ENCODE peak calls at places on chromosomes 3 and 15, in five cellular contexts. One of them, this sample, is unnamed.

GRCh38 chr3:187769771-187770170 is 24.5 kb upstream of the BCL6 start:
- DNase-seq in uterus: no peak
- DNase-seq in heart left ventricle: no peak
- DNase-seq in prostate gland: no peak
- DNase-seq in AG04450: no peak
- DNase-seq in this sample: no peak

GRCh38 chr3:28980131-28980530 is 300.7 kb upstream of the RBMS3 start:
- DNase-seq in uterus: no peak
- DNase-seq in heart left ventricle: no peak
- DNase-seq in prostate gland: no peak
- DNase-seq in AG04450: no peak
- DNase-seq in this sample: peak; percentile 24

GRCh38 chr15:68335251-68335650 is 57.7 kb downstream of the FEM1B start:
- DNase-seq in uterus: no peak
- DNase-seq in heart left ventricle: peak; percentile 63
- DNase-seq in prostate gland: peak; percentile 35
- DNase-seq in AG04450: no peak
- DNase-seq in this sample: no peak

GRCh38 chr3:6262035-6262434 is 598.9 kb upstream of the GRM7 start:
- DNase-seq in uterus: no peak
- DNase-seq in heart left ventricle: no peak
- DNase-seq in prostate gland: no peak
- DNase-seq in AG04450: no peak
- DNase-seq in this sample: no peak

GRCh38 chr3:62241279-62241678 is 132.1 kb downstream of the FEZF2 start:
- DNase-seq in uterus: no peak
- DNase-seq in heart left ventricle: no peak
- DNase-seq in prostate gland: no peak
- DNase-seq in AG04450: no peak
- DNase-seq in this sample: no peak

GRCh38 chr3:196135693-196136639 is 54.1 kb upstream of the TFRC start:
- DNase-seq in uterus: no peak
- DNase-seq in heart left ventricle: peak; percentile 46
- DNase-seq in prostate gland: peak; percentile 72
- DNase-seq in AG04450: no peak
- DNase-seq in this sample: no peak

GRCh38 chr3:69671082-69671952 is 67.9 kb upstream of the MITF start:
- DNase-seq in uterus: peak; percentile 45
- DNase-seq in heart left ventricle: peak; percentile 29
- DNase-seq in prostate gland: peak; percentile 29
- DNase-seq in AG04450: no peak
- DNase-seq in this sample: no peak

GRCh38 chr3:188947983-188948657 is 223.7 kb upstream of the TPRG1 start:
- DNase-seq in uterus: peak; percentile 99
- DNase-seq in heart left ventricle: peak; percentile 97
- DNase-seq in prostate gland: peak; percentile 99
- DNase-seq in AG04450: no peak
- DNase-seq in this sample: peak; percentile 98

GRCh38 chr3:148727242-148727641 is 29.5 kb downstream of the AGTR1 start:
- DNase-seq in uterus: no peak
- DNase-seq in heart left ventricle: peak; percentile 13
- DNase-seq in prostate gland: no peak
- DNase-seq in AG04450: no peak
- DNase-seq in this sample: no peak
- TF ChIP-seq CTCF in uterus: no peak
- TF ChIP-seq CTCF in heart left ventricle: peak; percentile 25
- TF ChIP-seq CTCF in prostate gland: no peak
- TF ChIP-seq CTCF in AG04450: peak; percentile 26
- TF ChIP-seq CTCF in this sample: peak; percentile 72

DNA sequence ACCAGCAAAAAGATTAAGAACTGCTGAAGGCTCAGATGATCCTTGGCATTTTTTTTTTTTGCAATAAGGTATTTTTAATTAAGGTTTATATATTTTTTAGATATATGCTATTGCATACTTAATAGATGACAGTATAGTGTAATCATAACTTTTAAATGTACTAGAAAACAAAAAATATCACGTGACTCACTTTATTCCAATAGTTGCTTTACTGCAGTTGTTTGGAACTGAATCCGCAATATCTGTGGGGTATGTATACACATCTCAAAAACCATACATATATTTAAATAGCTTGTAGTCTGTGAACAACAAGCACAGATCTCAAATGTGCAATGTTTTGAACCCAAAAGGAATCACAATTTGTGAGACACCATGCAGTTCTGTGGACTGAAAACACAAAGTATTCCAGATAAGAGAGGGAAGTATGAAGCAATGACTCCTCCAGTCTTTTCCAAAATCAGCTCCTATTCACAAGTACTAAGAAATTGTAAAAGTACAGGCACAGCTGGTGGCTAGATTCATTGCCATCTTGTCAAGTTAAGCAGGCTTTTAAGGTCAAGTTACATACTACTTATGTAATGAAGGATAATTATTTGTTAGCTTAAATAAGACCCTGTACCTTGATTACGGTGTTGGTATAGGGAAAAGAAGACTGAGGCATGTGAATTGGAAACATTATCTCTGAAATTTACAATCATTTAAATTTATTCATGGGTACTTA is 331.1 kb downstream of the TBC1D5 start:
- DNase-seq in uterus: no peak
- DNase-seq in heart left ventricle: no peak
- DNase-seq in prostate gland: no peak
- DNase-seq in AG04450: no peak
- DNase-seq in this sample: no peak
- H3K4me3 ChIP-seq in uterus: no peak overlapping the region
- H3K4me3 ChIP-seq in heart left ventricle: no peak overlapping the region
- H3K4me3 ChIP-seq in prostate gland: no peak overlapping the region
- H3K4me3 ChIP-seq in AG04450: no peak overlapping the region
- H3K4me3 ChIP-seq in this sample: no peak overlapping the region

GRCh38 chr3:32501785-32502088 is 915 bp downstream of the CMTM6 start:
- DNase-seq in uterus: no peak
- DNase-seq in heart left ventricle: no peak
- DNase-seq in prostate gland: no peak
- DNase-seq in AG04450: no peak
- DNase-seq in this sample: no peak

GRCh38 chr3:32502089-32502943 is at the start of gene CMTM6:
- DNase-seq in uterus: peak; percentile 77
- DNase-seq in heart left ventricle: peak; percentile 91
- DNase-seq in prostate gland: peak; percentile 80
- DNase-seq in AG04450: peak; percentile 49
- DNase-seq in this sample: no peak

GRCh38 chr3:32500225-32500624 is 2.4 kb downstream of the CMTM6 start:
- DNase-seq in uterus: no peak
- DNase-seq in heart left ventricle: no peak
- DNase-seq in prostate gland: no peak
- DNase-seq in AG04450: no peak
- DNase-seq in this sample: no peak

GRCh38 chr3:32500880-32501784 is 1.5 kb downstream of the CMTM6 start:
- DNase-seq in uterus: no peak
- DNase-seq in heart left ventricle: peak; percentile 28
- DNase-seq in prostate gland: no peak
- DNase-seq in AG04450: no peak
- DNase-seq in this sample: no peak

GRCh38 chr3:32498992-32499391 is 3.7 kb downstream of the CMTM6 start:
- DNase-seq in uterus: no peak
- DNase-seq in heart left ventricle: no peak
- DNase-seq in prostate gland: no peak
- DNase-seq in AG04450: no peak
- DNase-seq in this sample: no peak
- TF ChIP-seq CTCF in uterus: no peak
- TF ChIP-seq CTCF in heart left ventricle: no peak
- TF ChIP-seq CTCF in prostate gland: no peak
- TF ChIP-seq CTCF in AG04450: no peak
- TF ChIP-seq CTCF in this sample: no peak

DNA sequence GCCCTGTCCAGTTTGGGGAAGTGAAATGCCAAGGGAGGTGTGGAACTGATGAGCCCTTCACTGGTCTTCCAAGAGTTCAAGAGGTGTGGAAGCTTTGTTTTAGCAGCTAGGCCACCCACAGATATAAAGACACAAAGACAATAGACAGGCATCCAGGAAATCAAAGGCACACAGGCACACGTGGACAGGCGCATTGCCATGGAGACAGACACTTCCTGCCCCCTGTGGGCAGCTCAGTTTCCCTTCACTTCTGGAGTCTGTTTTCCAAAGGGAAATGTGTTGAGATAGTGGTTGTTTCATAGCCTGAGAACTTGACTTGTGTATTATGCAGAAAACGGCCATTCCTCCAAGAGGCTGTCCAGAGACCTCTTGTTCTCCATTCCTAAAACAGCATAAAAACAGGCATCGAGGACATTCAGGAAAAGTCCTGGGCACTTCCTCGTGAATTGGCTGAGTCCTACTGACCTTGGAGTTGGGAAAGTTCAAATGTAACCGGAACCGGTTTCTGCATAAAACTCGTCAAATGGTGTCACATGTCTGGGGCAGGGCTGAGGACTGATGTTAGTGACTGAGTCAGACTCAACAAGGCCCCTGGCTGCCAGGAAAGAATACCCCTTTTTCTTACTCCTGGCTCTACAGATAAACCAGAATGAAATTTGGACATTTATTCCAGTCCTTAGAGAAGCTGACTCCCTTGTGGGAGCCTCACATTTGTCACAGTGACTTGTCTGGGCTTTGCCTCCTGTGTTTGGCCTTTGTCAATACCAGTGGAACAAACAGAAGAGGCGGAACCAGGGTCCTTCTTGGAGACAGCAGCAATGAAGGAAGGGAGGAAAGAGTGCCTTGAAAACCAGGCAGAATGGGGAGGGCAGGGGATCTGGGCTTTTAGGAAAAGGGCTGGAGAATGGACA is 1.3 kb downstream of the ALPK3 start:
- DNase-seq in uterus: no peak
- DNase-seq in heart left ventricle: peak; percentile 62
- DNase-seq in prostate gland: no peak
- DNase-seq in AG04450: no peak
- DNase-seq in this sample: no peak
- H3K4me3 ChIP-seq in uterus: no peak overlapping the region
- H3K4me3 ChIP-seq in heart left ventricle: peak overlapping the region; percentile 72
- H3K4me3 ChIP-seq in prostate gland: no peak overlapping the region
- H3K4me3 ChIP-seq in AG04450: no peak overlapping the region
- H3K4me3 ChIP-seq in this sample: peak overlapping the region; percentile 41

DNA sequence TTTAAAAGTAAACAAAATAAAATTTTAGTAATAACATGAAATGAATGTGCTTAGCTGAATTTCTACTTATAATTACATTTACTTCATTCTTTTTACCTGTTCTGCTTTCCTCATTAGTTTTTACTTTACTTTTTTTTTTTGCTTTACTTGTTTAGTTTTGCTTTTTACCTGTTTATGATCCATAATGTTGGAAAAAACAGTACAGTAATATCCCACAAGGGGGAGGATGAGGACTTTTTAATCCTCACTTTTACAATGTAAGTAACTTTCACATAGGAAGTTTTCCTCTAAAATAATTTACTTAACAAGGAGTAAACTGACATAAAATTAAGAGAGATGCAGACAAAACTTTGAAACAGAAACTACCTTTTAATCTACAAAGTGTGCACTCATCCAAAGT is 268.7 kb downstream of the TBC1D5 start:
- DNase-seq in uterus: no peak
- DNase-seq in heart left ventricle: no peak
- DNase-seq in prostate gland: no peak
- DNase-seq in AG04450: no peak
- DNase-seq in this sample: no peak
- TF ChIP-seq CTCF in uterus: no peak
- TF ChIP-seq CTCF in heart left ventricle: peak; percentile 23
- TF ChIP-seq CTCF in prostate gland: no peak
- TF ChIP-seq CTCF in AG04450: peak; percentile 42
- TF ChIP-seq CTCF in this sample: peak; percentile 31

GRCh38 chr15:66389098-66389858 is 2.6 kb downstream of the MAP2K1 start:
- DNase-seq in uterus: no peak
- DNase-seq in heart left ventricle: no peak
- DNase-seq in prostate gland: peak; percentile 13
- DNase-seq in AG04450: no peak
- DNase-seq in this sample: no peak
- H3K4me3 ChIP-seq in uterus: no peak overlapping the region
- H3K4me3 ChIP-seq in heart left ventricle: no peak overlapping the region
- H3K4me3 ChIP-seq in prostate gland: no peak overlapping the region
- H3K4me3 ChIP-seq in AG04450: no peak overlapping the region
- H3K4me3 ChIP-seq in this sample: no peak overlapping the region

DNA sequence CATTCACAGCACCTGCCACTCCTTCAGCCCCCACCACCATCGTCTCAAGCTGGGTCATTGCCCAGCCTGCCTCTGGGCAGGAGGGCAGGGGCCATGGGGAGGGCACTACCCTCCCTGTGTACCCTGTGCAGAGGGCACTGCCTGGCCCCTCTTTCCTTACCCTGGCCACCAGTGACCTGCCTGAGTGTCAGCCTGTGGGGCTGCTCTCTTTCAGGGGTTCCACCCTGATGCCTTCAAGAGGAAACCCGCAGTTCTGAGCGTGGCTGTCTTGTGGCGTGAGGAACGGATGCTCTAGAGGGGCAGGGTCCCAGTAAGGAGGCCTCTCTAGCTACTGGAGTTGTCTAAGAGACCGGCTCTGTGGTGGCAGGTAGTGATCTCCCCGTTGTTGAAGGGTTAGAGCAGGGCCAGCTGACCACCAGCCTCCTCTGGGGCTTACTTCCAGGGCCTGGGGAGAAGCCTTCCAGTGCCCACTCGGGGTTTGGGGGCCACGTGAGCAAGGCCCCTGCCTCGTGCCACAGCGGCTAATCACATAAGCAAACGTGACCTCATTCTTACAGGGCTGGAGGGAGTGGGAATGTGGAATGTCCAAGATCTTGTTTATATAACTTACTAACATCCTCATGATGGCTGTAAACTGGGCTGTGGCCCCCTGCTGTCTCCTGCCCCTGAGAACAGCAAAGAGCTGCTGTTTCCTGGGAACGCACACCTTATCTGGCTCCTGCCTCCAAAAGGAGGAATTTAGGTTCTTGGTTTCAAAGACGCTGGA is 31.4 kb upstream of the SEC13 start:
- DNase-seq in uterus: no peak
- DNase-seq in heart left ventricle: no peak
- DNase-seq in prostate gland: no peak
- DNase-seq in AG04450: peak; percentile 86
- DNase-seq in this sample: peak; percentile 43
- TF ChIP-seq CTCF in uterus: no peak
- TF ChIP-seq CTCF in heart left ventricle: no peak
- TF ChIP-seq CTCF in prostate gland: no peak
- TF ChIP-seq CTCF in AG04450: peak; percentile 43
- TF ChIP-seq CTCF in this sample: peak; percentile 10

GRCh38 chr3:170363471-170363994 is 6.0 kb downstream of the SKIL start:
- DNase-seq in uterus: no peak
- DNase-seq in heart left ventricle: no peak
- DNase-seq in prostate gland: no peak
- DNase-seq in AG04450: no peak
- DNase-seq in this sample: no peak
- H3K4me3 ChIP-seq in uterus: no peak overlapping the region
- H3K4me3 ChIP-seq in heart left ventricle: no peak overlapping the region
- H3K4me3 ChIP-seq in prostate gland: no peak overlapping the region
- H3K4me3 ChIP-seq in AG04450: no peak overlapping the region
- H3K4me3 ChIP-seq in this sample: no peak overlapping the region

This sample was measured in retinal pigment epithelial cell.